ENCODE peak calls at places on chromosomes 5 and 9, in six cellular contexts. One of them, this sample, is unnamed.

GRCh38 chr9:70407081-70407503 is 7.4 kb downstream of the KLF9 start:
- DNase-seq in MCF 10A: peak; percentile 50
- DNase-seq in fibroblast of the aortic adventitia: peak; percentile 98
- DNase-seq in neural crest cell: no peak
- DNase-seq in nephron progenitor cell: no peak
- DNase-seq in fibroblast of mammary gland: peak; percentile 98
- DNase-seq in this sample: no peak

GRCh38 chr9:99720455-99721050 is 101.1 kb upstream of the NR4A3 start:
- DNase-seq in nephron progenitor cell: no peak
- DNase-seq in MCF 10A: no peak
- DNase-seq in neural crest cell: no peak
- DNase-seq in fibroblast of mammary gland: peak; percentile 47
- DNase-seq in fibroblast of the aortic adventitia: peak; percentile 44
- DNase-seq in this sample: no peak

GRCh38 chr5:149210229-149210628 is 61.4 kb upstream of the AFAP1L1 start:
- DNase-seq in fibroblast of mammary gland: peak; percentile 70
- DNase-seq in nephron progenitor cell: no peak
- DNase-seq in fibroblast of the aortic adventitia: peak; percentile 66
- DNase-seq in neural crest cell: no peak
- DNase-seq in MCF 10A: no peak
- DNase-seq in this sample: no peak

GRCh38 chr5:54229041-54229780 is 81.2 kb downstream of the ARL15 start:
- DNase-seq in fibroblast of mammary gland: peak; percentile 57
- DNase-seq in MCF 10A: peak; percentile 67
- DNase-seq in fibroblast of the aortic adventitia: peak; percentile 73
- DNase-seq in neural crest cell: peak; percentile 69
- DNase-seq in nephron progenitor cell: peak; percentile 81
- DNase-seq in this sample: peak; percentile 88

GRCh38 chr5:176429972-176430371 is 13.6 kb upstream of the CLTB start:
- DNase-seq in MCF 10A: no peak
- DNase-seq in nephron progenitor cell: no peak
- DNase-seq in fibroblast of the aortic adventitia: no peak
- DNase-seq in neural crest cell: no peak
- DNase-seq in fibroblast of mammary gland: no peak
- DNase-seq in this sample: no peak

GRCh38 chr5:76643371-76643770 is 20.2 kb upstream of the F2RL2 start:
- DNase-seq in fibroblast of the aortic adventitia: no peak
- DNase-seq in nephron progenitor cell: no peak
- DNase-seq in neural crest cell: no peak
- DNase-seq in MCF 10A: no peak
- DNase-seq in fibroblast of mammary gland: no peak
- DNase-seq in this sample: no peak

GRCh38 chr9:14343948-14344547 is 30.1 kb upstream of the NFIB start:
- DNase-seq in MCF 10A: no peak
- DNase-seq in nephron progenitor cell: no peak
- DNase-seq in fibroblast of the aortic adventitia: no peak
- DNase-seq in fibroblast of mammary gland: no peak
- DNase-seq in neural crest cell: no peak
- DNase-seq in this sample: no peak

GRCh38 chr9:95750725-95751644 is 124.5 kb upstream of the ERCC6L2 start:
- DNase-seq in fibroblast of mammary gland: no peak
- DNase-seq in nephron progenitor cell: no peak
- DNase-seq in MCF 10A: no peak
- DNase-seq in fibroblast of the aortic adventitia: no peak
- DNase-seq in neural crest cell: no peak
- DNase-seq in this sample: no peak

GRCh38 chr9:124869986-124870560 is 8.1 kb downstream of the ARPC5L start:
- DNase-seq in fibroblast of mammary gland: peak; percentile 50
- DNase-seq in nephron progenitor cell: peak; percentile 49
- DNase-seq in MCF 10A: peak; percentile 53
- DNase-seq in neural crest cell: no peak
- DNase-seq in fibroblast of the aortic adventitia: no peak
- DNase-seq in this sample: no peak

DNA sequence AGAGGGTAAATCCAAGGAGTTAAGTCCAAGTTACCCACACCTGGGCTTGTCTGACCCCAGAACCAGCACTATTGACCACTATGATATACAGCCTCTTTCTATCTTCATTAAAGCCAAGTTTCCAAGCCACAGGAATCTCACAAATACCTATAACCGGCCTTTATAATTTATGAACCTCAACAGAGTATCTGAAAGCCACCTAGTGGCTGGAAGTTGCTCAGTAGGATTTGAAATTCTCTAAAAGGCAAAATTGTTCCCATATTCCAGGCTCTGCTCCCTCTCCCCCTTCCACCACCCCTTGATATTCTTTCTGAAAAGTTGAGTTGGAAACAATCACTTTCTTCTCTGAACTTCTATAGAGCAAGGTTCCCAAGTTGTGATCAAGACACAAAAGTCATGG is 106.4 kb upstream of the GPR151 start:
- DNase-seq in MCF 10A: no peak
- DNase-seq in fibroblast of the aortic adventitia: no peak
- DNase-seq in fibroblast of mammary gland: no peak
- DNase-seq in nephron progenitor cell: no peak
- DNase-seq in neural crest cell: no peak
- DNase-seq in this sample: no peak
- TF ChIP-seq CTCF in MCF 10A: peak; percentile 44
- TF ChIP-seq CTCF in fibroblast of the aortic adventitia: peak; percentile 24
- TF ChIP-seq CTCF in fibroblast of mammary gland: peak; percentile 25
- TF ChIP-seq CTCF in nephron progenitor cell: no peak
- TF ChIP-seq CTCF in neural crest cell: peak; percentile 60
- TF ChIP-seq CTCF in this sample: peak; percentile 72

GRCh38 chr5:73447234-73448071 is 1.1 kb downstream of the FOXD1 start:
- DNase-seq in fibroblast of mammary gland: peak; percentile 58
- DNase-seq in neural crest cell: peak; percentile 38
- DNase-seq in MCF 10A: peak; percentile 61
- DNase-seq in fibroblast of the aortic adventitia: peak; percentile 67
- DNase-seq in nephron progenitor cell: peak; percentile 68
- DNase-seq in this sample: peak; percentile 67
- TF ChIP-seq CTCF in fibroblast of mammary gland: no peak
- TF ChIP-seq CTCF in neural crest cell: no peak
- TF ChIP-seq CTCF in MCF 10A: no peak
- TF ChIP-seq CTCF in fibroblast of the aortic adventitia: no peak
- TF ChIP-seq CTCF in nephron progenitor cell: no peak
- TF ChIP-seq CTCF in this sample: no peak

DNA sequence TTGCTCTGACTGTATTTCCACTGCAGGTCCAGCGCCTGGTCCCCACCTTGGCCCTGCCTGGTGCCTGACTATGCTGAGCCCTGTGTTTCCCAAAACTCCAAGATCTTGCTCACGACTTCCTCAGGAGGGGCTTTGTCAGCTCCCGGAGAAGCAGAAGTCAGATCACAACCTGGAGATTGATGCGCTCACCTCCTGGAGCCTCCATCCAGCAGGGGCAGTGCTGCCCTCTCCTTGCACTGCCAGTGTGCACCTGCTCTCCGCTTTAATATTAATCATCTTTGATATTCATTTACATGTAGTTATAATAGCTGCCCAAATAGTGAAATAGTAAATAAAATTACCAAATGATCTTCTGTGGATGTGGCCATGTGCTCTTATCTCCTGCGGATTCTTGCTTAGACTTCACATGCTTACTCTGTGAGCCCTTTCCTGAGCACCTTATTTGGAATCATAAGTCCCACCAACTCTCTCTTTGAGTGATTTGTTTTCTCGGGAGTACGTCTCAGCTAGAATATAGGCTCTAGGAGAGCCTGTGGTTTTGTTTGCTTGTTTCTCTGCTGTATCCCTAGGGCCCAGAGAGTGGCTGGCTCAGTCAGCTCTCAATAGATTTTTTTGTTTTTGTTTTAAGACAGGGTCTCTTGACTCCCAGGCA is 17.4 kb downstream of the MAML1 start:
- DNase-seq in neural crest cell: no peak
- DNase-seq in fibroblast of the aortic adventitia: no peak
- DNase-seq in nephron progenitor cell: no peak
- DNase-seq in MCF 10A: no peak
- DNase-seq in fibroblast of mammary gland: no peak
- DNase-seq in this sample: no peak
- TF ChIP-seq CTCF in neural crest cell: no peak
- TF ChIP-seq CTCF in fibroblast of the aortic adventitia: no peak
- TF ChIP-seq CTCF in nephron progenitor cell: no peak
- TF ChIP-seq CTCF in MCF 10A: no peak
- TF ChIP-seq CTCF in fibroblast of mammary gland: no peak
- TF ChIP-seq CTCF in this sample: no peak

DNA sequence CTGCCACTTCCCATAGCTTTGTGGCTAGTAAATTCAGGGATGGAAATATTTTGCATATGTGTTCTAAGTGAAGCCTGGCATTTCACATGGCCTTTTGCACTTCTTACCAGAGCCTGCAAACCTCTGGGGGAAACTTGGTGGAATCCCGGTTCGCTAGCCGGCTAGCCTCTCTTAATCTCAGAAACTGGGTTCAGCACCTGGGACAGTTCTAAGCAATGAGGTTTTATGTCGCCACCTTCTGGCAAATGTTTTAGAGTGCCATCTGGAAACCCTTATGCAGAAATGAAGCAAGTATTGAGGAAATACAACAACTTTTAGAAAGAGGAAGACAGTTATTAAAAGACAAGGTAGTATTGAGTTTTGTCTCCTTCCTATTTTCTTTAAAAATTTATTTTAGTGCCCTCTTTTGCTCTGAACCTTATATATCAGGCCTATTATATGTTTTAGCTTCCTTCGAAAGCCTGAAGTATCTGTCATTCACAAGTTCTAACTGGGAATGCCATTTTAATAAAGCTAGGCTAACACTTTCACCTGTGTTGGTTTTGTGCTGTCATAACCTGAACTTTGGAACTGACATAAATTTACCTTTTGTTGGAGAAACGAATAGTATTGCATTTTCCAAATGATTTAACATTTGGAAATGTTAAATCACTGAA is 963 bp upstream of the HTR1A start:
- DNase-seq in fibroblast of mammary gland: peak; percentile 76
- DNase-seq in neural crest cell: peak; percentile 70
- DNase-seq in fibroblast of the aortic adventitia: peak; percentile 79
- DNase-seq in nephron progenitor cell: peak; percentile 75
- DNase-seq in MCF 10A: peak; percentile 80
- DNase-seq in this sample: peak; percentile 32
- TF ChIP-seq CTCF in fibroblast of mammary gland: peak; percentile 79
- TF ChIP-seq CTCF in neural crest cell: peak; percentile 85
- TF ChIP-seq CTCF in fibroblast of the aortic adventitia: peak; percentile 64
- TF ChIP-seq CTCF in nephron progenitor cell: peak; percentile 68
- TF ChIP-seq CTCF in MCF 10A: peak; percentile 67
- TF ChIP-seq CTCF in this sample: peak; percentile 41

GRCh38 chr5:43313035-43313853 is at the start of gene HMGCS1:
- DNase-seq in neural crest cell: peak; percentile 96
- DNase-seq in MCF 10A: peak; percentile 99
- DNase-seq in fibroblast of mammary gland: peak; percentile 100
- DNase-seq in nephron progenitor cell: peak; percentile 99
- DNase-seq in fibroblast of the aortic adventitia: peak; percentile 100
- DNase-seq in this sample: peak; percentile 98
- TF ChIP-seq CTCF in neural crest cell: no peak
- TF ChIP-seq CTCF in MCF 10A: no peak
- TF ChIP-seq CTCF in fibroblast of mammary gland: no peak
- TF ChIP-seq CTCF in nephron progenitor cell: no peak
- TF ChIP-seq CTCF in fibroblast of the aortic adventitia: no peak
- TF ChIP-seq CTCF in this sample: no peak

GRCh38 chr5:6837519-6838110 is 124.4 kb downstream of the TENT4A start:
- DNase-seq in MCF 10A: peak; percentile 43
- DNase-seq in fibroblast of mammary gland: peak; percentile 5
- DNase-seq in nephron progenitor cell: peak; percentile 23
- DNase-seq in fibroblast of the aortic adventitia: no peak
- DNase-seq in neural crest cell: peak; percentile 35
- DNase-seq in this sample: peak; percentile 59
- TF ChIP-seq CTCF in MCF 10A: peak; percentile 65
- TF ChIP-seq CTCF in fibroblast of mammary gland: peak; percentile 66
- TF ChIP-seq CTCF in nephron progenitor cell: peak; percentile 22
- TF ChIP-seq CTCF in fibroblast of the aortic adventitia: peak; percentile 51
- TF ChIP-seq CTCF in neural crest cell: peak; percentile 59
- TF ChIP-seq CTCF in this sample: peak; percentile 60

DNA sequence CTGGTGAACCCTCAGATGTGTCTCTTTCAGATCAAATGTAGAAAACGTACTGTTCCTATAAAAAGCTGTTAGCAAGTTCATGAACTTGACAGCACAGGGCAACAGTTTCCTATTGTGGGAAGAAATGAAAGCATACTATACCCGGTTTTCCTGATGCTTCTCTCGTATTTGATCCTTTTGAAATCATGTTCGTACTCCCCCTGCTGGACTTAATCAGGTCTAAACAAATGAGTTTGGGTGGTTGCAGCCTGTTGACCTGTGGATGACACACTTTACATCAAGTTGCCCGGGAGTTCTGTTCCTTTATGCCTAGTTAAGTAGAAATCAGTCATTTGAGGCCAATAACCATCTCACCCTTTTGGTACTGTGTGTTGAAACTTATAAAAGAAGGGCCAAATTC is 1992.3 kb downstream of the MAT2B start:
- DNase-seq in MCF 10A: peak; percentile 85
- DNase-seq in neural crest cell: no peak
- DNase-seq in fibroblast of the aortic adventitia: peak; percentile 28
- DNase-seq in fibroblast of mammary gland: peak; percentile 53
- DNase-seq in nephron progenitor cell: no peak
- DNase-seq in this sample: no peak
- TF ChIP-seq CTCF in MCF 10A: peak; percentile 54
- TF ChIP-seq CTCF in neural crest cell: peak; percentile 50
- TF ChIP-seq CTCF in fibroblast of the aortic adventitia: peak; percentile 24
- TF ChIP-seq CTCF in fibroblast of mammary gland: peak; percentile 28
- TF ChIP-seq CTCF in nephron progenitor cell: no peak
- TF ChIP-seq CTCF in this sample: peak; percentile 51

GRCh38 chr5:74940782-74941363 is 74.7 kb upstream of the FAM169A start:
- DNase-seq in nephron progenitor cell: no peak
- DNase-seq in fibroblast of the aortic adventitia: no peak
- DNase-seq in neural crest cell: no peak
- DNase-seq in MCF 10A: no peak
- DNase-seq in fibroblast of mammary gland: no peak
- DNase-seq in this sample: no peak

GRCh38 chr5:74938250-74938649 is 72.1 kb upstream of the FAM169A start:
- DNase-seq in nephron progenitor cell: no peak
- DNase-seq in MCF 10A: peak; percentile 19
- DNase-seq in fibroblast of mammary gland: peak; percentile 64
- DNase-seq in neural crest cell: no peak
- DNase-seq in fibroblast of the aortic adventitia: no peak
- DNase-seq in this sample: no peak

GRCh38 chr5:74935752-74936091 is 69.5 kb upstream of the FAM169A start:
- DNase-seq in nephron progenitor cell: no peak
- DNase-seq in fibroblast of mammary gland: no peak
- DNase-seq in neural crest cell: no peak
- DNase-seq in MCF 10A: no peak
- DNase-seq in fibroblast of the aortic adventitia: no peak
- DNase-seq in this sample: no peak

GRCh38 chr5:74934949-74935751 is 69.0 kb upstream of the FAM169A start:
- DNase-seq in fibroblast of mammary gland: peak; percentile 75
- DNase-seq in fibroblast of the aortic adventitia: peak; percentile 33
- DNase-seq in nephron progenitor cell: no peak
- DNase-seq in MCF 10A: peak; percentile 25
- DNase-seq in neural crest cell: no peak
- DNase-seq in this sample: no peak
- TF ChIP-seq CTCF in fibroblast of mammary gland: peak; percentile 40
- TF ChIP-seq CTCF in fibroblast of the aortic adventitia: peak; percentile 11
- TF ChIP-seq CTCF in nephron progenitor cell: no peak
- TF ChIP-seq CTCF in MCF 10A: peak; percentile 12
- TF ChIP-seq CTCF in neural crest cell: peak; percentile 48
- TF ChIP-seq CTCF in this sample: peak; percentile 40